ENCODE peak calls at places on chromosomes 12 and 14, in six cellular contexts. W is A549, L is heart left ventricle, K is esophagus squamous epithelium, Q is endothelial cell of umbilical vein, J is transverse colon. S is an unnamed sample. For H3K4me1, the result is how much of the 10 kb centered on the place peaks cover.

GRCh38 chr12:128180166-128180565 is 86.8 kb upstream of the TMEM132C start:
- DNase-seq in Q (no peak), K (no peak), W (no peak), J (no peak), L (no peak), S (no peak)

GRCh38 chr14:51828017-51828797 is 32.2 kb upstream of the GNG2 start:
- DNase-seq in Q (no peak), W (peak), K (no peak), J (peak), L (peak), S (no peak)

GRCh38 chr12:19036673-19037357 is 92.7 kb upstream of the PLEKHA5 start:
- DNase-seq in J (no peak), K (no peak), W (no peak), L (peak), Q (peak), S (no peak)

GRCh38 chr12:48985901-48986300 is 7.8 kb downstream of the WNT1 start:
- DNase-seq in K (no peak), W (no peak), L (no peak), Q (no peak), J (no peak), S (no peak)

GRCh38 chr14:32998433-32998832 is 59.8 kb downstream of the NPAS3 start:
- DNase-seq in W (no peak), Q (peak), L (no peak), J (no peak), K (no peak), S (no peak)

GRCh38 chr14:74945852-74946658 is 9.3 kb downstream of the PGF start:
- DNase-seq in L (peak), K (no peak), W (peak), J (peak), Q (peak), S (peak)

GRCh38 chr12:18443768-18444437 is 182.6 kb downstream of the PIK3C2G start:
- DNase-seq in L (no peak), W (no peak), J (no peak), Q (peak), K (no peak), S (no peak)

GRCh38 chr14:95156765-95157194 is 549 bp downstream of the DICER1 start:
- DNase-seq in Q (peak), L (peak), K (no peak), W (peak), J (peak), S (peak)

GRCh38 chr14:75205586-75205985 is 29.2 kb upstream of the TMED10 start:
- DNase-seq in Q (peak), L (no peak), K (no peak), W (no peak), J (no peak), S (no peak)

GRCh38 chr12:3810016-3810370 is 57.1 kb upstream of the CRACR2A start:
- DNase-seq in J (no peak), W (no peak), Q (no peak), L (no peak), K (no peak), S (no peak)

GRCh38 chr12:114760151-114760877 is 76.3 kb upstream of the TBX3 start:
- DNase-seq in W (peak), Q (no peak), J (no peak), K (no peak), L (no peak), S (no peak)

GRCh38 chr12:70837026-70837425 is 83.5 kb downstream of the PTPRR start:
- DNase-seq in L (no peak), Q (no peak), J (no peak), W (no peak), K (no peak), S (no peak)

GRCh38 chr12:71456990-71457389 is 17.4 kb downstream of the LGR5 start:
- DNase-seq in J (no peak), K (no peak), W (no peak), L (no peak), Q (no peak), S (no peak)

GRCh38 chr12:19962192-19962591 is 406.1 kb upstream of the PDE3A start:
- DNase-seq in Q (no peak), W (no peak), L (peak), K (no peak), J (no peak), S (no peak)

GRCh38 chr12:94421868-94422740 is 37.6 kb downstream of the CEP83 start:
- DNase-seq in W (peak), K (no peak), J (no peak), Q (no peak), L (no peak), S (no peak)

GRCh38 chr14:51367600-51367931 is 127.5 kb downstream of the TMX1 start:
- DNase-seq in Q (peak), W (no peak), J (no peak), K (no peak), L (no peak), S (no peak)

GRCh38 chr12:101719566-101719965 is 19.7 kb downstream of the SYCP3 start:
- DNase-seq in K (no peak), W (no peak), Q (no peak), J (no peak), L (no peak), S (no peak)

GRCh38 chr12:126747530-126748149 is 1519.3 kb upstream of the TMEM132C start:
- DNase-seq in K (no peak), J (peak), Q (no peak), W (peak), L (peak), S (no peak)

GRCh38 chr14:30521899-30522736 is 36.8 kb upstream of the G2E3 start:
- DNase-seq in J (no peak), Q (peak), K (no peak), L (no peak), W (peak), S (no peak)

GRCh38 chr14:99603471-99603933 is 505 bp downstream of the CCDC85C start:
- DNase-seq in W (peak), J (peak), Q (peak), L (no peak), K (no peak), S (no peak)

GRCh38 chr12:81143057-81143456 is 65.2 kb downstream of the ACSS3 start:
- DNase-seq in Q (no peak), L (no peak), K (no peak), J (no peak), W (peak), S (no peak)

GRCh38 chr14:100762089-100762515 is 35.4 kb downstream of the DLK1 start:
- DNase-seq in Q (no peak), K (no peak), W (peak), J (no peak), L (no peak), S (no peak)

GRCh38 chr12:3123729-3124128 is 46.5 kb downstream of the TSPAN9 start:
- DNase-seq in K (no peak), Q (peak), L (no peak), W (no peak), J (no peak), S (no peak)

GRCh38 chr14:74299061-74299545 is 3.6 kb downstream of the ABCD4 start:
- DNase-seq in Q (peak), L (no peak), K (no peak), W (no peak), J (no peak), S (no peak)

GRCh38 chr12:78928200-78929074 is 63.9 kb downstream of the SYT1 start:
- DNase-seq in Q (peak), W (peak), J (no peak), L (no peak), K (no peak), S (no peak)

GRCh38 chr14:64946310-64947045 is 3.9 kb upstream of the GPX2 start:
- DNase-seq in Q (no peak), J (no peak), K (no peak), L (no peak), W (no peak), S (no peak)

GRCh38 chr12:3662516-3662915 is 90.4 kb downstream of the CRACR2A start:
- DNase-seq in W (no peak), J (no peak), Q (no peak), L (no peak), K (no peak), S (no peak)

DNA sequence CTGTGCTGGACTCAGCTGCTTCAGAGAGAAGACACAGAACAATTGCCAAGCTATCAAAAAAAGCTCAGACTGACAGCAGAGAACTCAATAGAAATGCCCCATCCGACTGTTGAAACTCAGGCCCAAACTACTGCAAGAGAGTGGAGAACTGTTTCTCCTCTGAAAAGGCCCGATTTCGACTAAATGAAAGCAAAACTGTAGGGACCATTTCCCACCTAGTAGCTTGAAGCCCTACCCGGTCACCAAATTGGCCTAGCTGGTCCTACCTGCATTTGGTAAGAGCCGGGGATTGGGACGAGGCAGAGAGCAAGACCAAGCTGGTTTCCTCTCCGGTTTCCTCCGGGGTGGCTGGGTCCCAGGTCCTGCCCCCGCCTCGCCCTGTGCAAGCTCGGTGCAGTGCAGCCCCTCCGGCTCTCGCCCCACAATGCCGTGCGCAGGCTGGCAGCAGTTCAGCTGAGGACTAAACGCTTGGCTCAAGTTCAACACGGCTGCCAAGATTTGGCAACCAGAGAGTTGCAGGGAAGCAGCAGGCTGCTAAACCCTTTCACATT is 1180.6 kb downstream of the VRK1 start:
- DNase-seq in J (peak), Q (no peak), L (peak), K (no peak), W (no peak), S (peak)
- TF ChIP-seq POLR2A in J (peak), Q (no peak), L (no peak), K (no peak), W (no peak), S (no peak)

GRCh38 chr14:106844608-106845285 is 1318.4 kb downstream of the TMEM121 start:
- DNase-seq in K (no peak), L (peak), W (peak), Q (no peak), J (peak), S (peak)

GRCh38 chr14:106843951-106844483 is 1317.6 kb downstream of the TMEM121 start:
- DNase-seq in L (peak), Q (no peak), K (no peak), J (peak), W (no peak), S (no peak)

GRCh38 chr14:106843376-106843775 is 1317.0 kb downstream of the TMEM121 start:
- DNase-seq in K (no peak), W (no peak), L (no peak), J (no peak), Q (no peak), S (no peak)

GRCh38 chr14:106841701-106842100 is 1315.3 kb downstream of the TMEM121 start:
- DNase-seq in J (no peak), Q (no peak), W (no peak), L (no peak), K (no peak), S (no peak)

GRCh38 chr14:106842687-106843086 is 1316.3 kb downstream of the TMEM121 start:
- DNase-seq in L (no peak), W (peak), Q (no peak), J (peak), K (no peak), S (no peak)
- TF ChIP-seq CTCF in L (peak), W (peak), Q (no peak), J (peak), K (no peak), S (no peak)

DNA sequence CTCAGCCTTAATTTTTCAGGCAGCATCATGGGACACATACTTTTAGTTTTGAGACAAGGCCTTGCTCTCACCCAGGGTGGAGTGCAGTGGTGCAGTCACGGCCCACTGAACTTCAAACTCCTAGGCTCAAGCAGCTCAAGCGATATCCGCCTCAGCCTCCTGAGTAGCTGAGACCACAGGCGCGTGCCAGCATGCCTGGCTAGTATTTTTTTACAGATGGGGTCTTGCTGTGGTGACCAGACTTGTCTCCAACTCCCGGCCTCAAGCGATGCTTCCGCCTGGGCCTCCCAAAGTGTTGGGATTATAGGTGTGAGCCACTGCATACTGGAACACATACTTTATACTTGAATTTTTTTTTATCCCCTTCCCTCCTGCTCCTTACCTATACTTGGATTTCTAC is 2.8 kb downstream of the RDH5 start:
- DNase-seq in W (no peak), Q (no peak), J (peak), L (peak), K (no peak), S (peak)
- H3K4me1 ChIP-seq in W (half or more), Q (under half), J (half or more), L (half or more), K (half or more), S (under half)

GRCh38 chr14:91242635-91243034 is 1.9 kb downstream of the GPR68 start:
- DNase-seq in Q (no peak), K (no peak), L (no peak), W (no peak), J (no peak), S (no peak)
- TF ChIP-seq POLR2A in Q (no peak), K (no peak), L (no peak), W (no peak), J (no peak), S (no peak)

DNA sequence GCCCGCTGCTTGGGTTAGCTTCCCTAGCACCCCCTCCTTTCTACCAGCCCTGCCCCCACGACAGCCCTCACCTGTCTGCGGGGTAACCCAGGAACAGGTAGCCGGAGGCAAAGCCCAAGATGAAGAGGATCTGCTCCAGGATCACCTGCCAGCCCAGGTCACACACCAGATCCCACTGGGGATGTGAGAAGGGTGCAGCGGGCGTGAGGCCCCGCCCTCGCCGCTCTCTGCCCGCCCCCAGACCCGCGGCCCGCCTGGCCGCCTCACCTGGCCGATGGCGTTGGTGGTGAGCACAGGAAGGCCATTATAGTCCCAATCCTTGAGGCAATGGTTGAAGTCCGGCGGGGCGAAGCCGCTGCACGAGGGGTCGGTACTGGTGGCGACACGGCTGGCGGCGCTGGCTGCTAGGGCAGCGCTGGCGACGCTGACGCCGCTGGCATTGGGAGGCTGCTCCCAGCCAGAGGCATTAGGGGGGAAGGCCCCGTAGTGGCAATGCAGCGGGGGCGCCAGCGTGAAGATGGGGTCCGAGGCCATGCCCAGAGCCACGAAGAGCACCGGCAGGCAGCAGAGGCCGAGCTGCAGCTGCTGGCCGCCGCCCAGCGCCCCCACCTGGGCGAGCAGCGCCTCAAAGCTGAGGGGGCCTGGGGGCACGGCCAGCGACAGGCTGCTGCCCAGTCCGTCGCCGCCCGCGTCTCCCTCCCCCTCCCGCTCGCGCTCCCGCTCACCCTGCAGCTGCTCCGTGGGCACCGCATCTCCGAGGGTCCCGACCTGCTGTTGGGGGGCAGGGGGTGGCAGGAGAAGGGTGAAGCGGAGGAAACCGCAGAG is 794 bp downstream of the SLC22A17 start:
- DNase-seq in K (no peak), J (no peak), L (no peak), Q (no peak), W (no peak), S (no peak)
- TF ChIP-seq CTCF in K (no peak), J (no peak), L (no peak), Q (peak), W (no peak), S (no peak)

DNA sequence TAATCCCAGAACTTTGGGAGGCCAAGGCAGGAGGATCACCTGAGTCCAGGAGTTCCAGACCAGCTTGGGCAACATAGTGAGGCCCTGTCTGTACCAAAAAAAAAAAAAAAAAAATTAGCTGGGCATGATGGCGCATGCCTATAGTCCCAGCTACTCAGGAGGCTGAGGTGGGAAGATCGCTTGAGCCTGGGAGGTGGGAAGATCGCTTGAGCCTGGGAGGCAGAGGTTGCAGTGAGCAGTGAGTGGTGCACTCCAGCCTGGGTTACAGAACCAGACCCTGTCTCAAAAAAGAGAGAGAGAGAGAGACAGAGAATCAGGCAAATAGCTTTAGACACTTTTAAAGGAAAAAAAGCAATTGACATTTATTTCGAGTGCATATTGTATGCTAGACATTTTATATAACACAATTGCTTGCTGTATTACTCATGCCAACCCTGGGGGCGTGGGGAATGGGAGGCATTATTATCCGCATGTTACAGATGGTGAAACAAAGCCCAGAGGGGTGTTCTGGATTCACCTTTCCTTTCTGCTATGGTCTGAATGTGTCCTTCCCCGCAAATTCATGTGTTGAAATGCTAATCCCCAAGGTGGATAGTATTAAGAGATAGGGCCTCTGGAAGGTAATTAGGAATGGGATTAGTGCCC is 9.7 kb downstream of the POU6F1 start:
- DNase-seq in K (no peak), Q (no peak), W (no peak), J (no peak), L (no peak), S (no peak)
- H3K4me1 ChIP-seq in K (under half), Q (under half), W (under half), J (under half), L (under half), S (under half)

GRCh38 chr14:56349942-56350341 is 229.7 kb upstream of the TMEM260 start:
- DNase-seq in L (no peak), W (no peak), K (no peak), Q (peak), J (no peak), S (no peak)
- TF ChIP-seq POLR2A in L (no peak), W (no peak), K (no peak), Q (no peak), J (no peak), S (no peak)

GRCh38 chr12:122866950-122867607 is 28.8 kb downstream of the VPS37B start:
- DNase-seq in W (no peak), J (no peak), K (no peak), Q (no peak), L (peak), S (peak)
- TF ChIP-seq CTCF in W (no peak), J (no peak), K (no peak), Q (no peak), L (no peak), S (no peak)

GRCh38 chr12:53048033-53048779 is 1.7 kb upstream of the TNS2 start:
- DNase-seq in Q (peak), W (peak), J (peak), K (no peak), L (peak), S (peak)
- H3K4me1 ChIP-seq in Q (half or more), W (half or more), J (half or more), K (half or more), L (half or more), S (half or more)

GRCh38 chr12:12927211-12928079 is 24.5 kb downstream of the GPRC5D start:
- DNase-seq in J (peak), Q (peak), W (peak), K (no peak), L (peak), S (peak)
- TF ChIP-seq POLR2A in J (peak), Q (peak), W (peak), K (no peak), L (no peak), S (no peak)

S was measured in sigmoid colon.